ENCODE peak calls at places on chromosomes 12 and 14, in six cellular contexts. Z, N, Y, D, M and W are unnamed samples.

GRCh38 chr12:116881325-116881866 is at the start of gene HRK:
- DNase-seq in Z (peak), N (no peak), Y (no peak), D (peak), M (no peak), W (no peak)

GRCh38 chr12:57795354-57795753 is 12.8 kb downstream of the TSFM start:
- DNase-seq in Z (no peak), N (no peak), Y (no peak), D (no peak), M (no peak), W (no peak)

GRCh38 chr12:103839103-103839502 is 1.9 kb downstream of the NT5DC3 start:
- DNase-seq in Z (no peak), N (no peak), Y (no peak), D (no peak), M (no peak), W (no peak)

GRCh38 chr12:121718653-121719239 is 6.2 kb downstream of the TMEM120B start:
- DNase-seq in Z (no peak), N (no peak), Y (no peak), D (no peak), M (no peak), W (no peak)

GRCh38 chr12:47087088-47087688 is 7.4 kb upstream of the AMIGO2 start:
- DNase-seq in Z (peak), N (no peak), Y (no peak), D (no peak), M (no peak), W (no peak)

GRCh38 chr14:33692762-33693161 is 258.1 kb downstream of the EGLN3 start:
- DNase-seq in Z (no peak), N (no peak), Y (no peak), D (no peak), M (no peak), W (peak)

GRCh38 chr14:68374682-68375081 is 418.2 kb downstream of the ZFP36L1 start:
- DNase-seq in Z (no peak), N (no peak), Y (no peak), D (no peak), M (no peak), W (no peak)

GRCh38 chr14:100622234-100622633 is 35.0 kb upstream of the BEGAIN start:
- DNase-seq in Z (no peak), N (no peak), Y (no peak), D (no peak), M (no peak), W (no peak)

GRCh38 chr12:48023386-48023785 is 19.1 kb upstream of the COL2A1 start:
- DNase-seq in Z (peak), N (no peak), Y (no peak), D (peak), M (no peak), W (no peak)

GRCh38 chr12:69846976-69847375 is 21.9 kb downstream of the MYRFL start:
- DNase-seq in Z (no peak), N (no peak), Y (no peak), D (no peak), M (no peak), W (no peak)

GRCh38 chr12:122845041-122845864 is 10.0 kb downstream of the HIP1R start:
- DNase-seq in Z (no peak), N (peak), Y (no peak), D (peak), M (no peak), W (no peak)